ENCODE peak calls at places on chromosomes 5 and 9, in seven cellular contexts. A is GM23248; Z is A549; K is activated CD8-positive, alpha-beta T cell treated with anti-CD3 and anti-CD28 coated beads for 36 hours; X is KBM-7; N is C1 segment of cervical spinal cord; J is NCI-H226. P is an unnamed sample.

GRCh38 chr5:137733922-137734695 is 1.8 kb downstream of the KLHL3 start:
- DNase-seq in A (peak; percentile 38), Z (no peak), K (no peak), X (no peak), N (no peak), J (no peak), P (no peak)

GRCh38 chr5:90802695-90803317 is 244.2 kb downstream of the ADGRV1 start:
- DNase-seq in A (peak; percentile 72), Z (peak; percentile 37), K (peak; percentile 12), X (peak; percentile 38), N (no peak), J (peak; percentile 39), P (peak; percentile 43)

GRCh38 chr5:159286420-159287035 is 23.4 kb downstream of the UBLCP1 start:
- DNase-seq in A (peak; percentile 65), Z (no peak), K (no peak), X (peak; percentile 67), N (no peak), J (no peak), P (peak; percentile 68)

GRCh38 chr9:133089271-133089671 is 27.5 kb downstream of the CEL start:
- DNase-seq in A (no peak), Z (no peak), K (no peak), X (no peak), N (no peak), J (no peak), P (peak; percentile 9)

GRCh38 chr5:58133631-58134296 is 326.1 kb downstream of the PLK2 start:
- DNase-seq in A (peak; percentile 81), Z (no peak), K (no peak), X (no peak), N (no peak), J (no peak), P (no peak)

GRCh38 chr5:50727149-50727496 is 60.7 kb downstream of the PARP8 start:
- DNase-seq in A (peak; percentile 46), Z (no peak), K (peak; percentile 63), X (peak; percentile 76), N (no peak), J (peak; percentile 48), P (no peak)

GRCh38 chr5:14250778-14251711 is 107.9 kb downstream of the TRIO start:
- DNase-seq in A (no peak), Z (no peak), K (no peak), X (no peak), N (no peak), J (no peak), P (no peak)

GRCh38 chr9:135858491-135859185 is 48.7 kb downstream of the CAMSAP1 start:
- DNase-seq in A (peak; percentile 39), Z (no peak), K (peak; percentile 8), X (no peak), N (no peak), J (no peak), P (no peak)

P was measured in SW480.